ENCODE peak calls at places on chromosomes 16 and 17, in seven cellular contexts. L, J, R, I, G, N and D are unnamed samples.

GRCh38 chr17:63998050-63998720 is at the start of gene PRR29:
- DNase-seq in G (peak; percentile 77), N (peak; percentile 92), J (peak; percentile 66), L (peak; percentile 91), I (peak; percentile 77), R (peak; percentile 98), D (no peak)

GRCh38 chr16:89023621-89024511 is 46.9 kb upstream of the CBFA2T3 start:
- DNase-seq in R (no peak), G (peak; percentile 57), I (peak; percentile 3), J (no peak), L (no peak), N (peak; percentile 39), D (no peak)

GRCh38 chr17:17509601-17510425 is 13.6 kb upstream of the RASD1 start:
- DNase-seq in I (no peak), R (no peak), G (no peak), J (no peak), N (peak; percentile 43), L (no peak), D (no peak)

GRCh38 chr17:21300601-21301571 is 16.4 kb downstream of the MAP2K3 start:
- DNase-seq in G (peak; percentile 63), L (no peak), J (no peak), R (peak; percentile 45), I (no peak), N (peak; percentile 74), D (no peak)

GRCh38 chr16:62036807-62037135 is 533 bp upstream of the CDH8 start:
- DNase-seq in G (no peak), I (no peak), R (peak; percentile 17), N (no peak), L (peak; percentile 10), J (no peak), D (no peak)

GRCh38 chr17:35170968-35171771 is 23.0 kb downstream of the SLC35G3 start:
- DNase-seq in G (no peak), L (no peak), N (no peak), J (no peak), R (no peak), I (no peak), D (no peak)

GRCh38 chr17:17570207-17570797 is 21.2 kb downstream of the PEMT start:
- DNase-seq in I (peak; percentile 57), L (peak; percentile 72), G (no peak), N (no peak), R (peak; percentile 82), J (peak; percentile 70), D (no peak)

GRCh38 chr17:8726951-8727555 is 17.6 kb downstream of the CCDC42 start:
- DNase-seq in R (no peak), G (no peak), J (no peak), N (no peak), L (no peak), I (no peak), D (no peak)

GRCh38 chr17:74427048-74427762 is 4.7 kb upstream of the GPRC5C start:
- DNase-seq in N (peak; percentile 82), I (no peak), G (no peak), J (peak; percentile 90), R (peak; percentile 68), L (peak; percentile 59), D (no peak)

GRCh38 chr17:67422887-67423286 is 45.8 kb downstream of the PITPNC1 start:
- DNase-seq in J (peak; percentile 48), G (no peak), R (no peak), N (no peak), L (no peak), I (no peak), D (no peak)

GRCh38 chr17:2980904-2981246 is 82.5 kb downstream of the OR1D5 start:
- DNase-seq in G (peak; percentile 20), N (no peak), I (no peak), L (no peak), R (no peak), J (no peak), D (no peak)

GRCh38 chr17:2982854-2983636 is 80.4 kb downstream of the OR1D5 start:
- DNase-seq in L (no peak), N (no peak), G (peak; percentile 95), I (peak; percentile 80), J (peak; percentile 35), R (no peak), D (no peak)

GRCh38 chr17:2980211-2980903 is 83.0 kb downstream of the OR1D5 start:
- DNase-seq in N (no peak), J (no peak), L (no peak), G (no peak), R (no peak), I (no peak), D (peak; percentile 68)

GRCh38 chr17:2977157-2977556 is 86.2 kb downstream of the OR1D5 start:
- DNase-seq in J (no peak), N (no peak), I (no peak), R (no peak), L (no peak), G (no peak), D (no peak)

DNA sequence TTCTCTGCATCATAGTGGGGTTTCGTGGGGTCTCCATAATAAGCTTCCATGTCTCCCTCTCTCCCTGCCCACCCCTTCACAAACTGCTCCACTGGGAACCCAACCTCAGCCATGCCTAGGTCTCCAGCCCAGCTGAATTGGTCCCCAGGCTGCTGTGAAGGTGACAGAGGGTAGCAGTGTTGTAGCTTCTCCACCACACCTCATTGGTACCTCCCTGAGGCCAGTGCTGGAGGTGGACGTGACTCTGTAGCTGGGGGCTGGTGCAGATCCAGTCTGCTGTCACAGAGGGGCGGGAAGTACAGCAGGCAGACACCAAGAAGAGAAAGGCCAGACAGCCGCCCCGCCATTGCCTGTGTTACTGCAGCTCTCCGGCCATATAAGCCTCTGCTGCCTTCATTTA is 82.1 kb downstream of the OR1D5 start:
- DNase-seq in N (no peak), G (peak; percentile 42), R (no peak), L (no peak), I (no peak), J (no peak), D (no peak)
- H3K36me3 ChIP-seq in N (no peaks in the 10 kb centered on the region), G (no peaks in the 10 kb centered on the region), R (peaks cover 29% of the 10 kb centered on the region), L (no peaks in the 10 kb centered on the region), I (no peaks in the 10 kb centered on the region), J (no peaks in the 10 kb centered on the region), D (peaks cover 34% of the 10 kb centered on the region)

GRCh38 chr16:70573451-70574121 is 50.0 kb downstream of the SF3B3 start:
- DNase-seq in R (no peak), J (no peak), N (no peak), I (peak; percentile 49), G (peak; percentile 83), L (no peak), D (no peak)

GRCh38 chr16:70577256-70577698 is 53.7 kb downstream of the SF3B3 start:
- DNase-seq in L (no peak), N (no peak), R (no peak), G (peak; percentile 65), I (no peak), J (no peak), D (no peak)

GRCh38 chr16:70576431-70577255 is 53.0 kb downstream of the SF3B3 start:
- DNase-seq in J (peak; percentile 45), I (no peak), L (no peak), R (no peak), N (no peak), G (no peak), D (no peak)

GRCh38 chr16:70574595-70575271 is 51.1 kb downstream of the SF3B3 start:
- DNase-seq in G (no peak), J (no peak), L (no peak), R (no peak), I (no peak), N (no peak), D (no peak)

DNA sequence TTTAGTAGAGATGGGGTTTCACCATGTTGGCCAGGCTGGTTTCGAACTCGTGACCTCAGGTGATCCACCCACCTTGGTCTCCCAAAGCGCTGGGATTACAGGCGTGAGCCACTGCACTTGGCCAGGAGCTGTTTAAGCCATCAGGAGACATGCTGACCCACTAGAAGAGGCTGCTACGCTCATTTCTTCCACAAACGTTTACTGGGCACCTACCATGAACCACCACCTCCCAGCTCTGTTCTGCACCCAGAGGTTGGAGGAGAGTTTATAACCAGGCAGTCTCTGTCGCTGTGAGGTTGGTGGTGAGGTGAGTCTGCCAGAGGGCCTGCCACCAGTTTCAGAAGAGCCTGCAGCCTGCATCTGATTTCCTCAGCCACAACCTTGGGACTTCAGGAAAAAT is 51.8 kb downstream of the SF3B3 start:
- DNase-seq in L (no peak), G (no peak), J (no peak), R (no peak), N (no peak), I (no peak), D (no peak)
- H3K36me3 ChIP-seq in L (peaks cover 32% of the 10 kb centered on the region), G (peaks cover 25% of the 10 kb centered on the region), J (peaks cover 8% of the 10 kb centered on the region), R (peaks cover 38% of the 10 kb centered on the region), N (peaks cover 23% of the 10 kb centered on the region), I (peaks cover 4% of the 10 kb centered on the region), D (peaks cover 35% of the 10 kb centered on the region)

GRCh38 chr17:75831032-75831567 is 13.1 kb downstream of the UNC13D start:
- DNase-seq in L (no peak), R (peak; percentile 84), G (no peak), I (no peak), N (peak; percentile 65), J (no peak), D (no peak)

GRCh38 chr17:75832652-75833400 is 11.4 kb downstream of the UNC13D start:
- DNase-seq in R (peak; percentile 97), L (peak; percentile 61), N (peak; percentile 49), G (no peak), J (no peak), I (no peak), D (no peak)

GRCh38 chr17:75830168-75831031 is 13.8 kb downstream of the UNC13D start:
- DNase-seq in G (peak; percentile 63), N (peak; percentile 72), R (peak; percentile 94), J (peak; percentile 62), L (peak; percentile 51), I (no peak), D (no peak)

GRCh38 chr17:75834279-75834920 is 9.8 kb downstream of the UNC13D start:
- DNase-seq in L (no peak), R (no peak), N (peak; percentile 58), J (no peak), I (no peak), G (no peak), D (no peak)

DNA sequence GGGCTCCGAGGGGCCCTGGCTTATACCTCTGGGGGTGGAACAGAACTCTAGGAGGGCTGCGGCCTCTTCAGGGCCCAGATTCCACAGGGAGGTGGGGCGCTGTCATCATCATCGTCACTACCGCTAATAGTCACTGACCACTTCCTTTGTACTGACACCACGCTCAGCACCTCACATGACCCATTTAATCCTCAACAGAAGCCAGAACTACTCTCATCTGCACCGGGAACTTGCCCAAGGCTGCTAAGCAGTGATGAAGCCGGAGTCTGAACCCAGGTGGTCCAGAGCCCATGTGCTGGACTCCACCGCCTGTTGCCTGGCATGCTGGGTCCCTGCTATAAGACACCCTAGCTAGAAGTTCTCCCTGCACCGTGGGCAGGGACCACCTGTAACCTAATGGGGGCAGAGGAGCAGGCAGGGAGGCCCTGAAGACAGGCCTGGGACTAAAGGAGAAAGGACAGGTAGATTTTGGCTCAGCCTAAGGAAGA is 12.0 kb downstream of the UNC13D start:
- DNase-seq in R (no peak), N (no peak), I (no peak), J (peak; percentile 48), L (no peak), G (peak; percentile 87), D (no peak)
- H3K36me3 ChIP-seq in R (no peaks in the 10 kb centered on the region), N (no peaks in the 10 kb centered on the region), I (no peaks in the 10 kb centered on the region), J (no peaks in the 10 kb centered on the region), L (no peaks in the 10 kb centered on the region), G (no peaks in the 10 kb centered on the region), D (peaks cover 69% of the 10 kb centered on the region)

DNA sequence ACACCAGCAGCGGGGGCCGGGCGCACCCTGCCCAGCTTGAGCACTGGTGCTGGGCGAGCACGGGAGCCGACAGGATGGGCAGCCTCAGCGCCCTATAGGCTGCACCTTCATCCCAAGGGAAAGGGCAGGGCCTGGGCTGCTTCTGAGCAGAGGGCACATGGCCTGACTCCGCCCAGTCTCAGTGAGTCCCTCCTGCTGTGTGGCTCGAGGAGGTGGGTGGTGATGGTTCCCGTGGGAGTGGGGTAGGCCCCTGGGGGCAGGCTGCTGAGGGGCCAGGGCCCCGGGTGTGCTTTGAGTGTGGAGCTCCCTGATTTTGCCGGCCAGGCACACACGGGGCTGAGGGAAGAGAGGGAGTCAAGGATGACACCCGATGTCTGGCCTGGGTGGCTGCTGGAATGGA is 37.9 kb downstream of the TSC2 start:
- DNase-seq in L (no peak), G (no peak), N (no peak), J (no peak), I (no peak), R (no peak), D (no peak)
- H3K36me3 ChIP-seq in L (peaks cover 16% of the 10 kb centered on the region), G (peaks cover 26% of the 10 kb centered on the region), N (peaks cover 8% of the 10 kb centered on the region), J (peaks cover 5% of the 10 kb centered on the region), I (peaks cover 17% of the 10 kb centered on the region), R (peaks cover 2% of the 10 kb centered on the region), D (peaks cover 100% of the 10 kb centered on the region)